ENCODE peak calls at places on chromosomes 3 and 15, in five cellular contexts. S is brain microvascular endothelial cell; U is activated CD4-positive, alpha-beta T cell treated with anti-CD3 and anti-CD28 coated beads, Interleukin-2, amount 50 U/mL, for 4 hours; I is AG04449; J is stimulated activated CD8-positive, alpha-beta memory T cell treated with anti-CD3 and anti-CD28 coated beads, Interleukin-15, amount 100 ng/mL, for 1 hour. B is an unnamed sample.

GRCh38 chr3:122618614-122619013 is 41.2 kb downstream of the PARP15 start:
- DNase-seq in S (no peak), U (no peak), I (no peak), J (no peak), B (no peak)

GRCh38 chr3:48521635-48522034 is 17.7 kb upstream of the SHISA5 start:
- DNase-seq in S (no peak), U (no peak), I (no peak), J (no peak), B (no peak)

GRCh38 chr3:177618873-177619771 is 421.8 kb upstream of the TBL1XR1 start:
- DNase-seq in S (peak), U (no peak), I (no peak), J (no peak), B (no peak)

GRCh38 chr15:49831206-49831965 is 210.5 kb downstream of the DTWD1 start:
- DNase-seq in S (peak), U (no peak), I (peak), J (no peak), B (no peak)

GRCh38 chr3:192444096-192444790 is 283.1 kb downstream of the FGF12 start:
- DNase-seq in S (peak), U (peak), I (peak), J (no peak), B (peak)

GRCh38 chr3:21017115-21017852 is 733.7 kb downstream of the ZNF385D start:
- DNase-seq in S (no peak), U (no peak), I (no peak), J (no peak), B (peak)

GRCh38 chr3:64143399-64144130 is 81.7 kb downstream of the PRICKLE2 start:
- DNase-seq in S (peak), U (no peak), I (no peak), J (no peak), B (no peak)

GRCh38 chr3:142275856-142276255 is 50.5 kb upstream of the GK5 start:
- DNase-seq in S (peak), U (no peak), I (peak), J (no peak), B (no peak)

GRCh38 chr3:130692455-130692854 is 54.2 kb downstream of the PIK3R4 start:
- DNase-seq in S (no peak), U (no peak), I (no peak), J (no peak), B (no peak)

GRCh38 chr3:134374791-134375541 is 719 bp upstream of the AMOTL2 start:
- DNase-seq in S (no peak), U (no peak), I (no peak), J (no peak), B (no peak)

GRCh38 chr3:13966302-13966701 is 86.4 kb upstream of the WNT7A start:
- DNase-seq in S (no peak), U (no peak), I (no peak), J (no peak), B (no peak)

GRCh38 chr3:69585472-69585871 is 153.8 kb upstream of the MITF start:
- DNase-seq in S (no peak), U (no peak), I (no peak), J (no peak), B (no peak)

GRCh38 chr3:52310861-52311566 is 5.1 kb upstream of the DNAH1 start:
- DNase-seq in S (peak), U (peak), I (no peak), J (no peak), B (peak)

GRCh38 chr15:40421246-40422157 is 15.9 kb downstream of the IVD start:
- DNase-seq in S (peak), U (peak), I (no peak), J (peak), B (peak)

GRCh38 chr15:53209396-53210042 is 419.4 kb upstream of the ONECUT1 start:
- DNase-seq in S (no peak), U (no peak), I (no peak), J (no peak), B (no peak)

GRCh38 chr3:9248232-9249191 is 934 bp downstream of the SRGAP3 start:
- DNase-seq in S (no peak), U (no peak), I (no peak), J (no peak), B (no peak)

GRCh38 chr15:100770781-100771584 is 108.6 kb upstream of the ALDH1A3 start:
- DNase-seq in S (no peak), U (no peak), I (no peak), J (no peak), B (no peak)

GRCh38 chr3:58743296-58743695 is 76.7 kb upstream of the FAM3D start:
- DNase-seq in S (no peak), U (no peak), I (no peak), J (no peak), B (peak)

GRCh38 chr3:38115645-38116427 is 21.1 kb downstream of the ACAA1 start:
- DNase-seq in S (no peak), U (no peak), I (no peak), J (no peak), B (no peak)

GRCh38 chr15:66835558-66835878 is 133.5 kb downstream of the SMAD6 start:
- DNase-seq in S (no peak), U (no peak), I (no peak), J (no peak), B (peak)

GRCh38 chr3:15831927-15832326 is 34.1 kb upstream of the ANKRD28 start:
- DNase-seq in S (no peak), U (no peak), I (no peak), J (no peak), B (no peak)

GRCh38 chr3:99410789-99411311 is 227.5 kb upstream of the COL8A1 start:
- DNase-seq in S (peak), U (no peak), I (peak), J (no peak), B (peak)

GRCh38 chr3:149402481-149402880 is 25.0 kb upstream of the TM4SF1 start:
- DNase-seq in S (no peak), U (no peak), I (no peak), J (no peak), B (no peak)

GRCh38 chr15:52822475-52822874 is 32.3 kb upstream of the ONECUT1 start:
- DNase-seq in S (no peak), U (no peak), I (no peak), J (no peak), B (no peak)

GRCh38 chr3:189947948-189948723 is 172.6 kb downstream of the P3H2 start:
- DNase-seq in S (peak), U (no peak), I (no peak), J (no peak), B (peak)

GRCh38 chr15:65421360-65422215 is 1.2 kb downstream of the IGDCC4 start:
- DNase-seq in S (no peak), U (no peak), I (no peak), J (no peak), B (peak)

GRCh38 chr15:59792359-59792758 is 103.2 kb upstream of the BNIP2 start:
- DNase-seq in S (no peak), U (no peak), I (no peak), J (no peak), B (no peak)

GRCh38 chr3:122074621-122075265 is 19.6 kb downstream of the CD86 start:
- DNase-seq in S (no peak), U (no peak), I (no peak), J (no peak), B (peak)

GRCh38 chr3:8490079-8490552 is 11.5 kb upstream of the LMCD1 start:
- DNase-seq in S (peak), U (no peak), I (peak), J (no peak), B (no peak)

GRCh38 chr3:189392969-189393368 is 221.2 kb downstream of the TPRG1 start:
- DNase-seq in S (no peak), U (no peak), I (no peak), J (no peak), B (no peak)